ENCODE peak calls at places on chromosome 18, in six cellular contexts. One of them, this sample, is unnamed.

GRCh38 chr18:79064228-79064627 is 5.0 kb upstream of the ATP9B start:
- DNase-seq in OCI-LY7: no peak
- DNase-seq in stomach: no peak
- DNase-seq in CD4-positive, alpha-beta T cell: no peak
- DNase-seq in breast epithelium: no peak
- DNase-seq in right lobe of liver: no peak
- DNase-seq in this sample: no peak

GRCh38 chr18:25446972-25447371 is 95.0 kb upstream of the ZNF521 start:
- DNase-seq in OCI-LY7: peak; percentile 16
- DNase-seq in stomach: no peak
- DNase-seq in CD4-positive, alpha-beta T cell: no peak
- DNase-seq in breast epithelium: no peak
- DNase-seq in right lobe of liver: no peak
- DNase-seq in this sample: no peak

GRCh38 chr18:65846107-65846506 is 95.3 kb downstream of the CDH7 start:
- DNase-seq in OCI-LY7: no peak
- DNase-seq in stomach: no peak
- DNase-seq in CD4-positive, alpha-beta T cell: no peak
- DNase-seq in breast epithelium: no peak
- DNase-seq in right lobe of liver: no peak
- DNase-seq in this sample: no peak

GRCh38 chr18:40415224-40415791 is 1539.7 kb upstream of the PIK3C3 start:
- DNase-seq in OCI-LY7: no peak
- DNase-seq in stomach: no peak
- DNase-seq in CD4-positive, alpha-beta T cell: no peak
- DNase-seq in breast epithelium: no peak
- DNase-seq in right lobe of liver: no peak
- DNase-seq in this sample: no peak

GRCh38 chr18:44584900-44585299 is 95.8 kb upstream of the SETBP1 start:
- DNase-seq in OCI-LY7: no peak
- DNase-seq in stomach: no peak
- DNase-seq in CD4-positive, alpha-beta T cell: no peak
- DNase-seq in breast epithelium: no peak
- DNase-seq in right lobe of liver: no peak
- DNase-seq in this sample: no peak

GRCh38 chr18:75161629-75162028 is 47.3 kb downstream of the PTGR3 start:
- DNase-seq in OCI-LY7: peak; percentile 12
- DNase-seq in stomach: peak; percentile 54
- DNase-seq in CD4-positive, alpha-beta T cell: peak; percentile 13
- DNase-seq in breast epithelium: no peak
- DNase-seq in right lobe of liver: no peak
- DNase-seq in this sample: no peak

GRCh38 chr18:7750966-7751365 is 183.8 kb downstream of the PTPRM start:
- DNase-seq in OCI-LY7: no peak
- DNase-seq in stomach: no peak
- DNase-seq in CD4-positive, alpha-beta T cell: no peak
- DNase-seq in breast epithelium: no peak
- DNase-seq in right lobe of liver: no peak
- DNase-seq in this sample: no peak

GRCh38 chr18:26073742-26074141 is 16.7 kb downstream of the SS18 start:
- DNase-seq in OCI-LY7: no peak
- DNase-seq in stomach: no peak
- DNase-seq in CD4-positive, alpha-beta T cell: no peak
- DNase-seq in breast epithelium: no peak
- DNase-seq in right lobe of liver: no peak
- DNase-seq in this sample: no peak

GRCh38 chr18:3115430-3116025 is 102.6 kb upstream of the LPIN2 start:
- DNase-seq in OCI-LY7: no peak
- DNase-seq in stomach: no peak
- DNase-seq in CD4-positive, alpha-beta T cell: no peak
- DNase-seq in breast epithelium: no peak
- DNase-seq in right lobe of liver: no peak
- DNase-seq in this sample: no peak

GRCh38 chr18:67710639-67711038 is 194.1 kb upstream of the DSEL start:
- DNase-seq in OCI-LY7: no peak
- DNase-seq in stomach: no peak
- DNase-seq in CD4-positive, alpha-beta T cell: no peak
- DNase-seq in breast epithelium: no peak
- DNase-seq in right lobe of liver: no peak
- DNase-seq in this sample: no peak

GRCh38 chr18:25669741-25670140 is 317.8 kb upstream of the ZNF521 start:
- DNase-seq in OCI-LY7: no peak
- DNase-seq in stomach: no peak
- DNase-seq in CD4-positive, alpha-beta T cell: no peak
- DNase-seq in breast epithelium: no peak
- DNase-seq in right lobe of liver: no peak
- DNase-seq in this sample: no peak

GRCh38 chr18:36455931-36456330 is 158.4 kb downstream of the FHOD3 start:
- DNase-seq in OCI-LY7: no peak
- DNase-seq in stomach: no peak
- DNase-seq in CD4-positive, alpha-beta T cell: no peak
- DNase-seq in breast epithelium: no peak
- DNase-seq in right lobe of liver: no peak
- DNase-seq in this sample: no peak

GRCh38 chr18:11948852-11949523 is 32.3 kb upstream of the IMPA2 start:
- DNase-seq in OCI-LY7: no peak
- DNase-seq in stomach: no peak
- DNase-seq in CD4-positive, alpha-beta T cell: no peak
- DNase-seq in breast epithelium: no peak
- DNase-seq in right lobe of liver: no peak
- DNase-seq in this sample: no peak

GRCh38 chr18:8741524-8741923 is 36.2 kb downstream of the MTCL1 start:
- DNase-seq in OCI-LY7: no peak
- DNase-seq in stomach: no peak
- DNase-seq in CD4-positive, alpha-beta T cell: no peak
- DNase-seq in breast epithelium: no peak
- DNase-seq in right lobe of liver: no peak
- DNase-seq in this sample: no peak

GRCh38 chr18:51447351-51447896 is 249.9 kb upstream of the MEX3C start:
- DNase-seq in OCI-LY7: peak; percentile 4
- DNase-seq in stomach: no peak
- DNase-seq in CD4-positive, alpha-beta T cell: no peak
- DNase-seq in breast epithelium: no peak
- DNase-seq in right lobe of liver: no peak
- DNase-seq in this sample: no peak

GRCh38 chr18:28571929-28572328 is 395.0 kb upstream of the CDH2 start:
- DNase-seq in OCI-LY7: no peak
- DNase-seq in stomach: no peak
- DNase-seq in CD4-positive, alpha-beta T cell: no peak
- DNase-seq in breast epithelium: no peak
- DNase-seq in right lobe of liver: no peak
- DNase-seq in this sample: no peak

GRCh38 chr18:76412010-76412817 is 82.8 kb downstream of the ZNF516 start:
- DNase-seq in OCI-LY7: no peak
- DNase-seq in stomach: no peak
- DNase-seq in CD4-positive, alpha-beta T cell: no peak
- DNase-seq in breast epithelium: no peak
- DNase-seq in right lobe of liver: no peak
- DNase-seq in this sample: no peak

GRCh38 chr18:62144338-62144737 is 42.5 kb downstream of the PIGN start:
- DNase-seq in OCI-LY7: no peak
- DNase-seq in stomach: no peak
- DNase-seq in CD4-positive, alpha-beta T cell: no peak
- DNase-seq in breast epithelium: no peak
- DNase-seq in right lobe of liver: no peak
- DNase-seq in this sample: no peak

GRCh38 chr18:77522031-77522675 is 272.5 kb downstream of the GALR1 start:
- DNase-seq in OCI-LY7: no peak
- DNase-seq in stomach: no peak
- DNase-seq in CD4-positive, alpha-beta T cell: no peak
- DNase-seq in breast epithelium: no peak
- DNase-seq in right lobe of liver: no peak
- DNase-seq in this sample: no peak

GRCh38 chr18:59996370-59996966 is 96.7 kb downstream of the PMAIP1 start:
- DNase-seq in OCI-LY7: peak; percentile 45
- DNase-seq in stomach: peak; percentile 41
- DNase-seq in CD4-positive, alpha-beta T cell: no peak
- DNase-seq in breast epithelium: no peak
- DNase-seq in right lobe of liver: no peak
- DNase-seq in this sample: no peak

DNA sequence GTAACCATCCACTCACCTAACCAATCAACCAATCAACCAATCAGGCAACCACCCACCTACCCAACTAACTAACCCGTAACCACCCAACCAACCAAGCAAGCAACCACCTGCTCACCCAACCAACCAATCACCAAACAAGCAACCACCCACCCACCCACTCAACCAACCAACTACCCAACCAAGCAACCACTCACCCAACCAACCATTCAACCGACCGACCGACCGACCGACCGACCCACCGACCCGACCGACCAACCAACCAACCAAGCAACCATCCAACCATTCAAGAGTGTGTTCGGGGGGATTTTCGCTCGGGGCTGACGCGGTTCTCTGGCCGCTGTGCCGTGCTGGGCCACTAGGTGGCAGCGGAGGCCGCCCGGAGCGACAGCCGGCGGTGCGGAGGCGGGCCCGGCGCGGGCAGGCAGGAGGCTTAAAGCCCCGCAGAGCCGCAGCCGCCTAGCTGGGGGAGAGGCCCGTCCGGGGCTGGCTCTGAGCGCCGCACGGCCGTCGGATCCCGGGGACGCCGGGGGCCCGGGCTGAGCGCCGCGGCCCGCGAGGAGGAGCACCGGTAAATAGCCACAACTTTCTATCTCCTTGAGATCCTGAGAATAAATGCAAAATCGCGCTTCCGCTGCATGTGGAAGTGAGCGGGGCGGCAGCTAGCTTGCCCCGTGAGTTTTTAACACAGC is at the start of gene MC5R:
- DNase-seq in OCI-LY7: peak; percentile 68
- DNase-seq in stomach: peak; percentile 72
- DNase-seq in CD4-positive, alpha-beta T cell: peak; percentile 65
- DNase-seq in breast epithelium: no peak
- DNase-seq in right lobe of liver: peak; percentile 72
- DNase-seq in this sample: no peak
- TF ChIP-seq CTCF in OCI-LY7: peak; percentile 86
- TF ChIP-seq CTCF in stomach: peak; percentile 94
- TF ChIP-seq CTCF in CD4-positive, alpha-beta T cell: peak; percentile 73
- TF ChIP-seq CTCF in breast epithelium: peak; percentile 89
- TF ChIP-seq CTCF in right lobe of liver: peak; percentile 84
- TF ChIP-seq CTCF in this sample: peak; percentile 87

GRCh38 chr18:21612125-21613100 is at the start of gene SNRPD1:
- DNase-seq in OCI-LY7: peak; percentile 96
- DNase-seq in stomach: peak; percentile 90
- DNase-seq in CD4-positive, alpha-beta T cell: peak; percentile 86
- DNase-seq in breast epithelium: peak; percentile 81
- DNase-seq in right lobe of liver: peak; percentile 90
- DNase-seq in this sample: peak; percentile 92
- TF ChIP-seq CTCF in OCI-LY7: peak; percentile 86
- TF ChIP-seq CTCF in stomach: peak; percentile 91
- TF ChIP-seq CTCF in CD4-positive, alpha-beta T cell: peak; percentile 86
- TF ChIP-seq CTCF in breast epithelium: peak; percentile 94
- TF ChIP-seq CTCF in right lobe of liver: peak; percentile 99
- TF ChIP-seq CTCF in this sample: peak; percentile 94

GRCh38 chr18:54700580-54700979 is 109.5 kb downstream of the DYNAP start:
- DNase-seq in OCI-LY7: no peak
- DNase-seq in stomach: no peak
- DNase-seq in CD4-positive, alpha-beta T cell: no peak
- DNase-seq in breast epithelium: no peak
- DNase-seq in right lobe of liver: no peak
- DNase-seq in this sample: no peak

GRCh38 chr18:54702687-54703086 is 111.6 kb downstream of the DYNAP start:
- DNase-seq in OCI-LY7: no peak
- DNase-seq in stomach: no peak
- DNase-seq in CD4-positive, alpha-beta T cell: no peak
- DNase-seq in breast epithelium: no peak
- DNase-seq in right lobe of liver: no peak
- DNase-seq in this sample: no peak

GRCh38 chr18:54692463-54692862 is 101.4 kb downstream of the DYNAP start:
- DNase-seq in OCI-LY7: no peak
- DNase-seq in stomach: no peak
- DNase-seq in CD4-positive, alpha-beta T cell: no peak
- DNase-seq in breast epithelium: no peak
- DNase-seq in right lobe of liver: no peak
- DNase-seq in this sample: no peak

DNA sequence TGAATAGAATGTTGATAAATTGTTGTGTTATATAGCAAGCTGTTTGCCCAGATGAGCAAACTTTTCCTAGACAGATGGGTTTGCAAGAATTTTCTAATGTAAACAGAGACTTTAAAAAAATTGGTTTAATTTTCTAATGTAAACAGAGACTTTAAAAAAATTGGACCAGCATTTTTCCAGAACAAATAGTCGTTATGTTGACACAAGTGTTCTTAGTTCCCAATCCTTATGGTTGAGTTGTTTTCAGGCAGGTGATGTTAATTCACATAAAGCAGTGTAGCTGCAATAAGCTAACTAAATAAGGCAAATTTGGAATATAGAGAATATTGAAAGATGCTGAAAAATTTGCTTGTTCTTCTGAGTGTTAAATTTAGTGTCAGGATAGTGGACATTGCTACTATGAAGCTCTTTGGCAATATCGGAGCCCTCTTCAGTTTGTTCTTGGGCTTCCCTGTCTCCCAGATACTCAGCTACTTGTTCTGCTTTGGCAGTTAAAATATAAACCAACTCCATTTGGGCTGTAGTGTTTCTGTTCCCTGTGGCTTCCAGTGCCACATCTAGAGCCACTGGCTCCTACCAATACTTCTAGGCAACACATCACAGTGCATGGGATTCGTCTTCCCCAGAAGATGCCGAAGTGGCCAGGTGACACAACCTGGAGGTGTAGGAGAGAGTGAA is 105.7 kb downstream of the DYNAP start:
- DNase-seq in OCI-LY7: no peak
- DNase-seq in stomach: no peak
- DNase-seq in CD4-positive, alpha-beta T cell: no peak
- DNase-seq in breast epithelium: no peak
- DNase-seq in right lobe of liver: no peak
- DNase-seq in this sample: no peak
- TF ChIP-seq CTCF in OCI-LY7: no peak
- TF ChIP-seq CTCF in stomach: no peak
- TF ChIP-seq CTCF in CD4-positive, alpha-beta T cell: no peak
- TF ChIP-seq CTCF in breast epithelium: no peak
- TF ChIP-seq CTCF in right lobe of liver: no peak
- TF ChIP-seq CTCF in this sample: no peak

DNA sequence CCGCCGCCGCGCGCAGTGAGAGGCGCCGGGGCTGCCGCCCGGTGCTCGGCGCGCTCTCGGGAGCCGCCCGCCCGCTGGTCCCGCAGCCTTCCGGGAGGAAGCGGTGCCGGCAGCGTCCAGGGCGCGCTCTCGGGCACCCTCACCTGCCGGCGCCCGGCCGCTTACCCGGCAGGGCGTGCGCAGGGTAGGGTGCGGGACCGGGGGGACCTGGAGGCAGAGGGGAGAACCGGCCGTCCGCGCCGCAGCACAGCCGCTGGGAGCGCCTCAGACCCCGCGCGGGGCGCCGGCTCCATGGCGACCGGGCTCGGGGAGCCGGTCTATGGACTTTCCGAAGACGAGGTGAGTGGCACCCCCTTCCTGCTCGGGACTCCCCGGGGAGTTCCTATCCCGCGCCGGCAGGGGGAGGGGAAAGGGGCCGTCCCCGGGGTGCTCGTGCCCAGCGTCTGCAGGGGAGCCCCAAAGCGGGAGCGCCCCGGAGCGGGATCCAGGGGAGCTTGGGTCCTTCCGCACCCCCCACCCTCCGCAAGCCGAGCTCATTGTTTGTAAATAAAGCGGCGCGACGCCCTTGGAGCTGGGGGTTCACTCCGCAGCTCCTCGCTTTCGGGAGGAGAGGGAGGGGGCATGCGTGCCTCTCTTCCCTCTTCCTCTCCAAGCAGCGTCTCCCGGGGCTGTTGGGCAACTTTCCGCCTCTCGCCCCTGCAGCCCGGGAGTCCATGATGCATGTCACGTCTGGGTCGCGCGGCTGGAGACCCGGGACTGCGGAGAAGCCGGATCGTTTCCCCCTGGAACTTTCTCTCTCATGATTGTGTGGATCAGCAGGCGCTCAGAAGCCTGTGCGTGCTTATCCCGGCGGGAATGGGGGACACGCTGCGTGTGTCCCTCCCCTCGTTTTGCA is 591 bp downstream of the NEDD4L start:
- DNase-seq in OCI-LY7: peak; percentile 40
- DNase-seq in stomach: peak; percentile 52
- DNase-seq in CD4-positive, alpha-beta T cell: peak; percentile 15
- DNase-seq in breast epithelium: peak; percentile 62
- DNase-seq in right lobe of liver: peak; percentile 66
- DNase-seq in this sample: no peak
- TF ChIP-seq CTCF in OCI-LY7: no peak
- TF ChIP-seq CTCF in stomach: no peak
- TF ChIP-seq CTCF in CD4-positive, alpha-beta T cell: peak; percentile 13
- TF ChIP-seq CTCF in breast epithelium: peak; percentile 24
- TF ChIP-seq CTCF in right lobe of liver: peak; percentile 22
- TF ChIP-seq CTCF in this sample: peak; percentile 30